ENCODE peak calls at places on chromosomes 6 and 20, in five cellular contexts. One of them, this sample, is unnamed.

GRCh38 chr20:3222635-3223600 is 13.6 kb downstream of the ITPA start:
- DNase-seq in posterior cingulate gyrus: no peak
- DNase-seq in RPMI7951: no peak
- DNase-seq in glomerular endothelial cell: no peak
- DNase-seq in tibial nerve: no peak
- DNase-seq in this sample: no peak

GRCh38 chr6:27149140-27149539 is 98.4 kb upstream of the PRSS16 start:
- DNase-seq in posterior cingulate gyrus: no peak
- DNase-seq in RPMI7951: no peak
- DNase-seq in glomerular endothelial cell: no peak
- DNase-seq in tibial nerve: no peak
- DNase-seq in this sample: no peak

GRCh38 chr20:2236266-2236665 is 59.5 kb upstream of the TGM3 start:
- DNase-seq in posterior cingulate gyrus: no peak
- DNase-seq in RPMI7951: peak
- DNase-seq in glomerular endothelial cell: no peak
- DNase-seq in tibial nerve: no peak
- DNase-seq in this sample: no peak

GRCh38 chr20:5393218-5393870 is 76.6 kb upstream of the PROKR2 start:
- DNase-seq in posterior cingulate gyrus: no peak
- DNase-seq in RPMI7951: peak
- DNase-seq in glomerular endothelial cell: no peak
- DNase-seq in tibial nerve: no peak
- DNase-seq in this sample: no peak

GRCh38 chr20:15875446-15875845 is 697.8 kb downstream of the KIF16B start:
- DNase-seq in posterior cingulate gyrus: no peak
- DNase-seq in RPMI7951: no peak
- DNase-seq in glomerular endothelial cell: no peak
- DNase-seq in tibial nerve: no peak
- DNase-seq in this sample: no peak

GRCh38 chr20:2382833-2383232 is 2.1 kb downstream of the TGM6 start:
- DNase-seq in posterior cingulate gyrus: no peak
- DNase-seq in RPMI7951: peak
- DNase-seq in glomerular endothelial cell: no peak
- DNase-seq in tibial nerve: no peak
- DNase-seq in this sample: no peak

GRCh38 chr6:30195951-30196350 is 17.3 kb downstream of the TRIM26 start:
- DNase-seq in posterior cingulate gyrus: no peak
- DNase-seq in RPMI7951: no peak
- DNase-seq in glomerular endothelial cell: no peak
- DNase-seq in tibial nerve: no peak
- DNase-seq in this sample: no peak

GRCh38 chr20:14634666-14635065 is 297.3 kb upstream of the FLRT3 start:
- DNase-seq in posterior cingulate gyrus: no peak
- DNase-seq in RPMI7951: no peak
- DNase-seq in glomerular endothelial cell: no peak
- DNase-seq in tibial nerve: no peak
- DNase-seq in this sample: no peak

GRCh38 chr6:31545291-31545690 is 1.1 kb downstream of the ATP6V1G2 start:
- DNase-seq in posterior cingulate gyrus: no peak
- DNase-seq in RPMI7951: no peak
- DNase-seq in glomerular endothelial cell: no peak
- DNase-seq in tibial nerve: no peak
- DNase-seq in this sample: no peak

GRCh38 chr20:38214256-38214870 is 46.2 kb downstream of the KIAA1755 start:
- DNase-seq in posterior cingulate gyrus: no peak
- DNase-seq in RPMI7951: no peak
- DNase-seq in glomerular endothelial cell: no peak
- DNase-seq in tibial nerve: no peak
- DNase-seq in this sample: peak

GRCh38 chr20:20198011-20198410 is 145.7 kb downstream of the CFAP61 start:
- DNase-seq in posterior cingulate gyrus: no peak
- DNase-seq in RPMI7951: no peak
- DNase-seq in glomerular endothelial cell: no peak
- DNase-seq in tibial nerve: no peak
- DNase-seq in this sample: no peak

GRCh38 chr6:170584954-170585498 is 589 bp upstream of the PDCD2 start:
- DNase-seq in posterior cingulate gyrus: no peak
- DNase-seq in RPMI7951: no peak
- DNase-seq in glomerular endothelial cell: no peak
- DNase-seq in tibial nerve: no peak
- DNase-seq in this sample: no peak

GRCh38 chr6:148240463-148240845 is 102.2 kb upstream of the SASH1 start:
- DNase-seq in posterior cingulate gyrus: no peak
- DNase-seq in RPMI7951: no peak
- DNase-seq in glomerular endothelial cell: no peak
- DNase-seq in tibial nerve: no peak
- DNase-seq in this sample: no peak

GRCh38 chr6:157724960-157725741 is 97.9 kb upstream of the SNX9 start:
- DNase-seq in posterior cingulate gyrus: no peak
- DNase-seq in RPMI7951: no peak
- DNase-seq in glomerular endothelial cell: no peak
- DNase-seq in tibial nerve: no peak
- DNase-seq in this sample: no peak

GRCh38 chr6:155325700-155326516 is 11.6 kb upstream of the TFB1M start:
- DNase-seq in posterior cingulate gyrus: no peak
- DNase-seq in RPMI7951: peak
- DNase-seq in glomerular endothelial cell: no peak
- DNase-seq in tibial nerve: no peak
- DNase-seq in this sample: no peak

GRCh38 chr6:13368716-13369115 is 40.4 kb upstream of the TBC1D7 start:
- DNase-seq in posterior cingulate gyrus: no peak
- DNase-seq in RPMI7951: peak
- DNase-seq in glomerular endothelial cell: no peak
- DNase-seq in tibial nerve: no peak
- DNase-seq in this sample: no peak

GRCh38 chr20:35515949-35516645 is 13.4 kb downstream of the C20orf173 start:
- DNase-seq in posterior cingulate gyrus: no peak
- DNase-seq in RPMI7951: peak
- DNase-seq in glomerular endothelial cell: no peak
- DNase-seq in tibial nerve: no peak
- DNase-seq in this sample: no peak

GRCh38 chr6:144447487-144447886 is 162.4 kb downstream of the UTRN start:
- DNase-seq in posterior cingulate gyrus: no peak
- DNase-seq in RPMI7951: peak
- DNase-seq in glomerular endothelial cell: peak
- DNase-seq in tibial nerve: no peak
- DNase-seq in this sample: no peak

GRCh38 chr20:45419188-45420091 is 3.5 kb downstream of the PIGT start:
- DNase-seq in posterior cingulate gyrus: no peak
- DNase-seq in RPMI7951: peak
- DNase-seq in glomerular endothelial cell: peak
- DNase-seq in tibial nerve: no peak
- DNase-seq in this sample: peak

GRCh38 chr6:106688177-106688951 is 59.0 kb downstream of the QRSL1 start:
- DNase-seq in posterior cingulate gyrus: no peak
- DNase-seq in RPMI7951: peak
- DNase-seq in glomerular endothelial cell: no peak
- DNase-seq in tibial nerve: no peak
- DNase-seq in this sample: no peak

GRCh38 chr20:60060593-60060992 is 102.4 kb downstream of the CDH26 start:
- DNase-seq in posterior cingulate gyrus: no peak
- DNase-seq in RPMI7951: no peak
- DNase-seq in glomerular endothelial cell: no peak
- DNase-seq in tibial nerve: no peak
- DNase-seq in this sample: no peak

GRCh38 chr6:1477432-1478090 is 88.2 kb downstream of the FOXF2 start:
- DNase-seq in posterior cingulate gyrus: no peak
- DNase-seq in RPMI7951: peak
- DNase-seq in glomerular endothelial cell: no peak
- DNase-seq in tibial nerve: no peak
- DNase-seq in this sample: no peak

GRCh38 chr6:166567107-166567506 is 19.4 kb downstream of the RAMACL start:
- DNase-seq in posterior cingulate gyrus: no peak
- DNase-seq in RPMI7951: peak
- DNase-seq in glomerular endothelial cell: no peak
- DNase-seq in tibial nerve: no peak
- DNase-seq in this sample: no peak

GRCh38 chr6:6346427-6346826 is 26.0 kb upstream of the F13A1 start:
- DNase-seq in posterior cingulate gyrus: no peak
- DNase-seq in RPMI7951: no peak
- DNase-seq in glomerular endothelial cell: no peak
- DNase-seq in tibial nerve: no peak
- DNase-seq in this sample: no peak

GRCh38 chr6:92297101-92297500 is 1122.3 kb downstream of the EPHA7 start:
- DNase-seq in posterior cingulate gyrus: no peak
- DNase-seq in RPMI7951: no peak
- DNase-seq in glomerular endothelial cell: no peak
- DNase-seq in tibial nerve: no peak
- DNase-seq in this sample: no peak

GRCh38 chr6:128036808-128037570 is 136.1 kb upstream of the THEMIS start:
- DNase-seq in posterior cingulate gyrus: no peak
- DNase-seq in RPMI7951: no peak
- DNase-seq in glomerular endothelial cell: no peak
- DNase-seq in tibial nerve: no peak
- DNase-seq in this sample: no peak

GRCh38 chr6:8442149-8442548 is 6.8 kb upstream of the SLC35B3 start:
- DNase-seq in posterior cingulate gyrus: no peak
- DNase-seq in RPMI7951: no peak
- DNase-seq in glomerular endothelial cell: no peak
- DNase-seq in tibial nerve: no peak
- DNase-seq in this sample: no peak

GRCh38 chr20:47734870-47735269 is 50.4 kb downstream of the SULF2 start:
- DNase-seq in posterior cingulate gyrus: no peak
- DNase-seq in RPMI7951: no peak
- DNase-seq in glomerular endothelial cell: no peak
- DNase-seq in tibial nerve: no peak
- DNase-seq in this sample: no peak

GRCh38 chr20:60055740-60056139 is 97.5 kb downstream of the CDH26 start:
- DNase-seq in posterior cingulate gyrus: peak
- DNase-seq in RPMI7951: no peak
- DNase-seq in glomerular endothelial cell: no peak
- DNase-seq in tibial nerve: no peak
- DNase-seq in this sample: peak

GRCh38 chr6:99512033-99512432 is 3.2 kb downstream of the USP45 start:
- DNase-seq in posterior cingulate gyrus: no peak
- DNase-seq in RPMI7951: no peak
- DNase-seq in glomerular endothelial cell: no peak
- DNase-seq in tibial nerve: no peak
- DNase-seq in this sample: no peak

GRCh38 chr6:140475086-140475485 is 1100.6 kb upstream of the CITED2 start:
- DNase-seq in posterior cingulate gyrus: no peak
- DNase-seq in RPMI7951: peak
- DNase-seq in glomerular endothelial cell: no peak
- DNase-seq in tibial nerve: no peak
- DNase-seq in this sample: no peak

GRCh38 chr20:34185766-34186620 is 55.2 kb upstream of the ASIP start:
- DNase-seq in posterior cingulate gyrus: no peak
- DNase-seq in RPMI7951: peak
- DNase-seq in glomerular endothelial cell: no peak
- DNase-seq in tibial nerve: peak
- DNase-seq in this sample: no peak

GRCh38 chr20:48841861-48842529 is 14.2 kb upstream of the PREX1 start:
- DNase-seq in posterior cingulate gyrus: no peak
- DNase-seq in RPMI7951: peak
- DNase-seq in glomerular endothelial cell: peak
- DNase-seq in tibial nerve: no peak
- DNase-seq in this sample: no peak

GRCh38 chr6:48318670-48319069 is 207.7 kb upstream of the PTCHD4 start:
- DNase-seq in posterior cingulate gyrus: no peak
- DNase-seq in RPMI7951: no peak
- DNase-seq in glomerular endothelial cell: no peak
- DNase-seq in tibial nerve: no peak
- DNase-seq in this sample: no peak